ENCODE peak calls at places on chromosome 14, in four cellular contexts. J, Q, D and H are unnamed samples.

GRCh38 chr14:60092516-60092915 is 793 bp downstream of the PCNX4 start:
- DNase-seq in J (no peak), Q (no peak), D (no peak), H (peak; percentile 13)

GRCh38 chr14:28542040-28542439 is 224.5 kb upstream of the FOXG1 start:
- DNase-seq in J (no peak), Q (no peak), D (no peak), H (no peak)

GRCh38 chr14:104731249-104731924 is 7.4 kb downstream of the ADSS1 start:
- DNase-seq in J (no peak), Q (no peak), D (no peak), H (no peak)

GRCh38 chr14:75655235-75655634 is 5.4 kb downstream of the ERG28 start:
- DNase-seq in J (no peak), Q (no peak), D (no peak), H (no peak)

GRCh38 chr14:54555651-54556050 is 11.3 kb upstream of the SAMD4A start:
- DNase-seq in J (no peak), Q (no peak), D (no peak), H (no peak)

GRCh38 chr14:39499514-39499913 is 67.3 kb upstream of the FBXO33 start:
- DNase-seq in J (no peak), Q (no peak), D (no peak), H (no peak)

GRCh38 chr14:77278461-77279230 is 7.6 kb upstream of the NGB start:
- DNase-seq in J (no peak), Q (no peak), D (no peak), H (no peak)

GRCh38 chr14:97777622-97778021 is 980.4 kb downstream of the VRK1 start:
- DNase-seq in J (no peak), Q (no peak), D (no peak), H (no peak)

GRCh38 chr14:100654814-100655795 is 67.9 kb upstream of the BEGAIN start:
- DNase-seq in J (peak; percentile 55), Q (no peak), D (peak; percentile 68), H (peak; percentile 71)

GRCh38 chr14:76884853-76885276 is 58.7 kb downstream of the LRRC74A start:
- DNase-seq in J (no peak), Q (peak; percentile 80), D (no peak), H (no peak)

GRCh38 chr14:43898709-43899108 is 608.4 kb downstream of the FSCB start:
- DNase-seq in J (no peak), Q (no peak), D (no peak), H (no peak)
- TF ChIP-seq CTCF in J (peak; percentile 49), Q (no peak), D (no peak), H (no peak)

GRCh38 chr14:72567226-72567625 is 326.7 kb downstream of the DPF3 start:
- DNase-seq in J (no peak), Q (no peak), D (peak; percentile 41), H (no peak)
- TF ChIP-seq CTCF in J (no peak), Q (no peak), D (no peak), H (no peak)

GRCh38 chr14:67619446-67620216 is at the start of gene ARG2:
- DNase-seq in J (peak; percentile 98), Q (peak; percentile 100), D (peak; percentile 100), H (peak; percentile 95)
- TF ChIP-seq CTCF in J (no peak), Q (peak; percentile 17), D (no peak), H (no peak)

GRCh38 chr14:85233756-85234545 is 296.0 kb upstream of the FLRT2 start:
- DNase-seq in J (no peak), Q (no peak), D (no peak), H (no peak)
- TF ChIP-seq CTCF in J (no peak), Q (no peak), D (no peak), H (no peak)

DNA sequence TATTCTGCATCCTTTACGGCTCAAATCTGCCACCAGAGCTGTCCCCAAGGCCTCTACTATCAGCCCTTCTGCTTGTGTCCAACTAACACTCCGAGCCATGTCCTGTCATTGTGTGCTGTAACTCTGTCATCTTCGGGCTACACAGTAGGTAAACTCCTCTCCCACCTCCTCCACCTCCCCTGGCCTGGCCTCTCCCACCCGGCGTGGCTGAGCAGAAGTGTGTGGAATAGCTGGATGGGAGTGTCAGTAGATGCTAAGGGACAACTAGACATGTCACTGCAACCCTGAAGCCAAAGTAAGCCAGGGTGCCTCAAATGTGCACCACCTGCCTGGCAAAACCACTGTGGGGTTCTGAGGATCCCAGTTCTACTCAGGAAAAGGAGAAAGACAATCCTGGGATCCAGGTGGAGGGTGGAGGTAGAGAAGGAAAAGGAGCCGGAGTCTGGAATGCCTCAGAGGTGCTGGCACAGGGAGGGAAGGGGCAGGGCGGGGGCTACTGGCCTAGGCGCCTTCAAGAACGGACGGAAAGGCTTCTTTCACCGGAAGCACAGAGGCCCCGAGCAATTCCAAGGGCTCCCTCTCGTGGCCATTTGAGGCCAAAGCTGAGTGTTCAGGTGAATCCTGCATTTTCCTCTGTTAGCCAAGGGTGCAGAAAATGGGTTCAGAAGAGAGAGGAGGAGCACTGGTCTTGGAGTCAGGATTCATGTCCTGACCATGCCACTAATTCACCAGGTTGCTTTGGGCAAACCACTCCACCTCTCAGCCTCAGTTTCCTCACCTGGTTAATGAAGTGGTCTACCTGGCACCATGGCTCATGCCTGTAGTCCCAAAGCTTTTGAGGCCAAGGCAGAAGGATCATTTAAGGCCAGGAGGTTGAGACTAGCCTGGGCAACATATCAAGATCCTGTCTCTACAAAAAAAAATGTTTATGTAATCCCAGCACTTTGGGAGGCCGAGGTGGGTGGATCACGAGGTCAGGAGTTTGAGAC is 20.5 kb upstream of the FAM181A start:
- DNase-seq in J (peak; percentile 51), Q (peak; percentile 75), D (peak; percentile 60), H (peak; percentile 67)
- TF ChIP-seq CTCF in J (peak; percentile 81), Q (peak; percentile 57), D (peak; percentile 64), H (peak; percentile 57)

GRCh38 chr14:23060536-23061260 is 3.4 kb upstream of the CDH24 start:
- DNase-seq in J (no peak), Q (no peak), D (no peak), H (no peak)
- TF ChIP-seq CTCF in J (no peak), Q (no peak), D (no peak), H (no peak)